ENCODE peak calls at places on chromosomes 3 and 15, in nine cellular contexts. N, Z, P, G, Y, S, D, H and L are unnamed samples.
A peak's percentile ranks its signal among the peaks of the same experiment; 100 is the strongest.

GRCh38 chr3:148820885-148821284 is 6.7 kb upstream of the CPB1 start:
- DNase-seq in N (no peak), Z (no peak), P (no peak), G (no peak), Y (no peak), S (no peak), D (no peak), H (no peak), L (no peak)

GRCh38 chr3:183434992-183435391 is 6.6 kb upstream of the MCF2L2 start:
- DNase-seq in N (no peak), Z (no peak), P (no peak), G (no peak), Y (no peak), S (no peak), D (no peak), H (no peak), L (no peak)

GRCh38 chr15:40238927-40239591 is at the start of gene PAK6:
- DNase-seq in N (peak; percentile 53), Z (peak; percentile 23), P (no peak), G (peak; percentile 59), Y (peak; percentile 73), S (peak; percentile 69), D (no peak), H (no peak), L (peak; percentile 84)

GRCh38 chr15:25784141-25784540 is 79.0 kb downstream of the ATP10A start:
- DNase-seq in N (peak; percentile 25), Z (no peak), P (peak; percentile 34), G (no peak), Y (no peak), S (no peak), D (no peak), H (no peak), L (no peak)

GRCh38 chr15:27538325-27538724 is 560.8 kb downstream of the OCA2 start:
- DNase-seq in N (no peak), Z (no peak), P (no peak), G (no peak), Y (no peak), S (no peak), D (no peak), H (no peak), L (no peak)

GRCh38 chr15:64754663-64755426 is 20.5 kb downstream of the RBPMS2 start:
- DNase-seq in N (no peak), Z (no peak), P (no peak), G (no peak), Y (no peak), S (no peak), D (peak; percentile 59), H (no peak), L (no peak)

GRCh38 chr3:152973575-152973974 is 138.6 kb downstream of the P2RY1 start:
- DNase-seq in N (no peak), Z (no peak), P (no peak), G (no peak), Y (no peak), S (no peak), D (no peak), H (no peak), L (no peak)

GRCh38 chr3:65128346-65128745 is 440.5 kb upstream of the ADAMTS9 start:
- DNase-seq in N (no peak), Z (no peak), P (no peak), G (no peak), Y (no peak), S (no peak), D (no peak), H (no peak), L (no peak)

GRCh38 chr3:29164825-29165224 is 116.0 kb upstream of the RBMS3 start:
- DNase-seq in N (no peak), Z (no peak), P (no peak), G (no peak), Y (no peak), S (no peak), D (no peak), H (no peak), L (no peak)

GRCh38 chr3:182704926-182705325 is 88.4 kb upstream of the ATP11B start:
- DNase-seq in N (no peak), Z (no peak), P (no peak), G (no peak), Y (no peak), S (no peak), D (no peak), H (no peak), L (no peak)

GRCh38 chr15:48005921-48006541 is 114.8 kb upstream of the SLC24A5 start:
- DNase-seq in N (no peak), Z (peak; percentile 71), P (peak; percentile 69), G (peak; percentile 29), Y (no peak), S (no peak), D (no peak), H (no peak), L (peak; percentile 53)

GRCh38 chr3:36714343-36714742 is 50.0 kb downstream of the DCLK3 start:
- DNase-seq in N (no peak), Z (no peak), P (no peak), G (no peak), Y (no peak), S (no peak), D (no peak), H (no peak), L (no peak)

GRCh38 chr3:146130881-146131371 is 30.1 kb downstream of the PLOD2 start:
- DNase-seq in N (peak; percentile 72), Z (no peak), P (no peak), G (no peak), Y (no peak), S (no peak), D (no peak), H (no peak), L (no peak)

GRCh38 chr15:70361891-70362290 is 264.2 kb upstream of the TLE3 start:
- DNase-seq in N (no peak), Z (no peak), P (no peak), G (no peak), Y (no peak), S (no peak), D (no peak), H (no peak), L (no peak)

GRCh38 chr3:50319872-50320625 is 2.5 kb downstream of the HYAL2 start:
- DNase-seq in N (no peak), Z (no peak), P (no peak), G (peak; percentile 31), Y (no peak), S (no peak), D (no peak), H (no peak), L (no peak)

GRCh38 chr3:53495518-53496501 is 1.4 kb downstream of the CACNA1D start:
- DNase-seq in N (no peak), Z (no peak), P (no peak), G (no peak), Y (no peak), S (peak; percentile 18), D (no peak), H (no peak), L (peak; percentile 30)
- H3K4me3 ChIP-seq in N (no peak overlapping the region), Z (peak overlapping the region; percentile 34), P (peak overlapping the region; percentile 47), G (peak overlapping the region; percentile 29), Y (peak overlapping the region; percentile 64), S (no peak overlapping the region), D (no peak overlapping the region), H (no peak overlapping the region), L (peak overlapping the region; percentile 43)

DNA sequence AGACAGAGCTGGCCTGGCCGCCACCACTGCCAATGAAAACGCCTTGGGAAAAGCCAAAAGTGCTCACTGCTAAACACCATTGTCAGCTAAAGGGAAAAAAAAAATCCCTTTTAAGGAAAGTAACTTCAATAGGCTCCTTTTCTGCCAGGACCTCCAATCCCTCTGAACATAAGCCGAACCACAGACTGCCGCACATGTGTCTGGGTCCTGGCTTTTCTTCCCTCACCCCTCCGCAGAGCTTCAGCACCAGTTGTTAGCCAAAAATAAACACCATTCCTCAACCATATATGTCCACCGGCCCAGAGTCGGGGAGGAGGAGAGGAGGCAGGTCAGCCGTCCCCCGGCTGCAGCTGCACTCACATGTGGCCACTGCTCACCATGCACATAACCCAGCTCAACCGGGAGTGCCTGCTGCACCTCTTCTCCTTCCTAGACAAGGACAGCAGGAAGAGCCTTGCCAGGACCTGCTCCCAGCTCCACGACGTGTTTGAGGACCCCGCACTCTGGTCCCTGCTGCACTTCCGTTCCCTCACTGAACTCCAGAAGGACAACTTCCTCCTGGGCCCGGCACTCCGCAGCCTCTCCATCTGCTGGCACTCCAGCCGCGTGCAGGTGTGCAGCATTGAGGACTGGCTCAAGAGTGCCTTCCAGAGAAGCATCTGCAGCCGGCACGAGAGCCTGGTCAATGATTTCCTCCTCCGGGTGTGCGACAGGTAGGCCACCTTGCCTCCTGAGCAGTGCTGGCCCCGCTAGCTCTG is at the start of gene FBXL22:
- DNase-seq in N (peak; percentile 84), Z (peak; percentile 52), P (no peak), G (peak; percentile 57), Y (no peak), S (no peak), D (no peak), H (no peak), L (no peak)
- TF ChIP-seq POLR2A in N (no peak), Z (no peak), P (no peak), G (no peak), Y (no peak), S (no peak), D (no peak), H (no peak), L (no peak)

GRCh38 chr3:48016336-48016973 is at the start of gene MAP4:
- DNase-seq in N (peak; percentile 34), Z (no peak), P (no peak), G (no peak), Y (no peak), S (no peak), D (no peak), H (no peak), L (no peak)
- H3K4me3 ChIP-seq in N (no peak within 1 kb of the TSS), Z (no peak within 1 kb of the TSS), P (no peak within 1 kb of the TSS), G (no peak within 1 kb of the TSS), Y (no peak within 1 kb of the TSS), S (no peak within 1 kb of the TSS), D (no peak within 1 kb of the TSS), H (no peak within 1 kb of the TSS), L (no peak within 1 kb of the TSS)

DNA sequence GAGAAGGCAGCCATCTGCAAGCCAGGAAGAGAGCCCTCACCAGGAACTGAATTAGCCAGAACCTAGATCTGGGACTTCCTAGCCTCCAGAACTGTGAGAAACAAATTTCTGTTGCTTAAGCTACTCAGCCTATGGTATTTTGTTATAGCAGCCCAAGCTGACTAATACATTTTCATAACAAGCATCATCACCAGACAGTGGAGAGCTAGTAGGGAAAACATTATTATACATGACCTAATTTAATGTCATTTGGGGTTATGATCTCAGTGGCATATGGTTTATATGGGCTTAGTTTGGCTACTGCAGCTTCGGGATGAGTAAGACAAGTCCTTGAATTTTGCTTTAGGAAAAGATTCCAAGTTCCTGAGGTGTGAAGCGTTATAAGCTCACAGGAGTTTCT is 35.6 kb downstream of the LNP1 start:
- DNase-seq in N (peak; percentile 32), Z (no peak), P (no peak), G (no peak), Y (no peak), S (no peak), D (no peak), H (no peak), L (no peak)
- TF ChIP-seq POLR2A in N (no peak), Z (no peak), P (no peak), G (no peak), Y (no peak), S (no peak), D (no peak), H (no peak), L (no peak)

GRCh38 chr3:40624189-40624754 is 99.5 kb downstream of the ZNF621 start:
- DNase-seq in N (no peak), Z (no peak), P (no peak), G (no peak), Y (no peak), S (no peak), D (no peak), H (no peak), L (no peak)
- H3K4me3 ChIP-seq in N (no peak overlapping the region), Z (no peak overlapping the region), P (no peak overlapping the region), G (no peak overlapping the region), Y (no peak overlapping the region), S (no peak overlapping the region), D (no peak overlapping the region), H (no peak overlapping the region), L (no peak overlapping the region)